ENCODE peak calls at places on chromosomes 4 and X, in five cellular contexts. One of them, this sample, is unnamed.

GRCh38 chr4:71752383-71753042 is 31.4 kb downstream of the GC start:
- DNase-seq in IMR-90: no peak
- DNase-seq in spleen: no peak
- DNase-seq in ovary: no peak
- DNase-seq in tibial nerve: no peak
- DNase-seq in this sample: no peak

GRCh38 chrX:94612140-94612539 is 938.1 kb downstream of the FAM133A start:
- DNase-seq in IMR-90: no peak
- DNase-seq in spleen: no peak
- DNase-seq in ovary: no peak
- DNase-seq in tibial nerve: no peak
- DNase-seq in this sample: no peak

GRCh38 chrX:130419263-130419662 is 17.5 kb downstream of the RBMX2 start:
- DNase-seq in IMR-90: no peak
- DNase-seq in spleen: no peak
- DNase-seq in ovary: no peak
- DNase-seq in tibial nerve: no peak
- DNase-seq in this sample: no peak

GRCh38 chr4:56261027-56261426 is 126.3 kb downstream of the AASDH start:
- DNase-seq in IMR-90: no peak
- DNase-seq in spleen: no peak
- DNase-seq in ovary: no peak
- DNase-seq in tibial nerve: no peak
- DNase-seq in this sample: no peak

GRCh38 chrX:128623361-128623760 is 571.2 kb upstream of the ACTRT1 start:
- DNase-seq in IMR-90: no peak
- DNase-seq in spleen: peak
- DNase-seq in ovary: no peak
- DNase-seq in tibial nerve: no peak
- DNase-seq in this sample: no peak

GRCh38 chrX:47796433-47796906 is 40.2 kb upstream of the ZNF81 start:
- DNase-seq in IMR-90: peak
- DNase-seq in spleen: no peak
- DNase-seq in ovary: no peak
- DNase-seq in tibial nerve: no peak
- DNase-seq in this sample: no peak

GRCh38 chrX:73215263-73215662 is 612 bp upstream of the NAP1L2 start:
- DNase-seq in IMR-90: no peak
- DNase-seq in spleen: no peak
- DNase-seq in ovary: no peak
- DNase-seq in tibial nerve: no peak
- DNase-seq in this sample: no peak

GRCh38 chr4:90317785-90318184 is 190.6 kb downstream of the CCSER1 start:
- DNase-seq in IMR-90: peak
- DNase-seq in spleen: no peak
- DNase-seq in ovary: no peak
- DNase-seq in tibial nerve: no peak
- DNase-seq in this sample: no peak

GRCh38 chr4:187603093-187603395 is 392.5 kb upstream of the ZFP42 start:
- DNase-seq in IMR-90: peak
- DNase-seq in spleen: no peak
- DNase-seq in ovary: no peak
- DNase-seq in tibial nerve: no peak
- DNase-seq in this sample: no peak

GRCh38 chr4:27316176-27316575 is 455.5 kb downstream of the STIM2 start:
- DNase-seq in IMR-90: no peak
- DNase-seq in spleen: no peak
- DNase-seq in ovary: no peak
- DNase-seq in tibial nerve: no peak
- DNase-seq in this sample: no peak

GRCh38 chr4:13653356-13653755 is 25.8 kb upstream of the BOD1L1 start:
- DNase-seq in IMR-90: no peak
- DNase-seq in spleen: no peak
- DNase-seq in ovary: no peak
- DNase-seq in tibial nerve: no peak
- DNase-seq in this sample: no peak

GRCh38 chr4:131509521-131509920 is 1639.6 kb upstream of the PCDH10 start:
- DNase-seq in IMR-90: peak
- DNase-seq in spleen: no peak
- DNase-seq in ovary: no peak
- DNase-seq in tibial nerve: no peak
- DNase-seq in this sample: no peak

GRCh38 chrX:97547873-97548578 is 664.3 kb downstream of the RPA4 start:
- DNase-seq in IMR-90: peak
- DNase-seq in spleen: no peak
- DNase-seq in ovary: no peak
- DNase-seq in tibial nerve: no peak
- DNase-seq in this sample: no peak

GRCh38 chr4:81743731-81744465 is 272.2 kb upstream of the RASGEF1B start:
- DNase-seq in IMR-90: no peak
- DNase-seq in spleen: no peak
- DNase-seq in ovary: no peak
- DNase-seq in tibial nerve: no peak
- DNase-seq in this sample: no peak

GRCh38 chrX:111168314-111168713 is 72.3 kb downstream of the PAK3 start:
- DNase-seq in IMR-90: peak
- DNase-seq in spleen: no peak
- DNase-seq in ovary: no peak
- DNase-seq in tibial nerve: no peak
- DNase-seq in this sample: no peak

GRCh38 chrX:101685923-101686322 is 26.3 kb upstream of the ARMCX2 start:
- DNase-seq in IMR-90: no peak
- DNase-seq in spleen: no peak
- DNase-seq in ovary: no peak
- DNase-seq in tibial nerve: no peak
- DNase-seq in this sample: no peak

GRCh38 chrX:13827693-13828092 is 10.8 kb upstream of the GPM6B start:
- DNase-seq in IMR-90: no peak
- DNase-seq in spleen: no peak
- DNase-seq in ovary: no peak
- DNase-seq in tibial nerve: no peak
- DNase-seq in this sample: no peak

GRCh38 chrX:7330971-7331746 is 183.2 kb upstream of the PUDP start:
- DNase-seq in IMR-90: peak
- DNase-seq in spleen: no peak
- DNase-seq in ovary: peak
- DNase-seq in tibial nerve: peak
- DNase-seq in this sample: no peak

GRCh38 chrX:110966839-110967238 is 129.2 kb upstream of the PAK3 start:
- DNase-seq in IMR-90: no peak
- DNase-seq in spleen: no peak
- DNase-seq in ovary: no peak
- DNase-seq in tibial nerve: no peak
- DNase-seq in this sample: no peak

GRCh38 chrX:30615229-30615628 is 37.7 kb upstream of the TASL start:
- DNase-seq in IMR-90: peak
- DNase-seq in spleen: no peak
- DNase-seq in ovary: no peak
- DNase-seq in tibial nerve: no peak
- DNase-seq in this sample: no peak

GRCh38 chrX:110216027-110216426 is 101.9 kb downstream of the AMMECR1 start:
- DNase-seq in IMR-90: no peak
- DNase-seq in spleen: no peak
- DNase-seq in ovary: no peak
- DNase-seq in tibial nerve: no peak
- DNase-seq in this sample: no peak

GRCh38 chr4:138981930-138982390 is 33.6 kb upstream of the NOCT start:
- DNase-seq in IMR-90: peak
- DNase-seq in spleen: no peak
- DNase-seq in ovary: no peak
- DNase-seq in tibial nerve: peak
- DNase-seq in this sample: peak

GRCh38 chrX:68672581-68673318 is 25.3 kb downstream of the STARD8 start:
- DNase-seq in IMR-90: no peak
- DNase-seq in spleen: no peak
- DNase-seq in ovary: peak
- DNase-seq in tibial nerve: peak
- DNase-seq in this sample: no peak

GRCh38 chr4:77433102-77433733 is 172.4 kb upstream of the CXCL13 start:
- DNase-seq in IMR-90: peak
- DNase-seq in spleen: no peak
- DNase-seq in ovary: no peak
- DNase-seq in tibial nerve: peak
- DNase-seq in this sample: no peak

GRCh38 chr4:71211748-71212147 is 127.1 kb upstream of the SLC4A4 start:
- DNase-seq in IMR-90: no peak
- DNase-seq in spleen: no peak
- DNase-seq in ovary: no peak
- DNase-seq in tibial nerve: no peak
- DNase-seq in this sample: no peak

GRCh38 chr4:163556169-163556568 is 61.7 kb downstream of the TMA16 start:
- DNase-seq in IMR-90: peak
- DNase-seq in spleen: no peak
- DNase-seq in ovary: no peak
- DNase-seq in tibial nerve: no peak
- DNase-seq in this sample: no peak

GRCh38 chrX:153981771-153982533 is 9.4 kb downstream of the TMEM187 start:
- DNase-seq in IMR-90: no peak
- DNase-seq in spleen: peak
- DNase-seq in ovary: peak
- DNase-seq in tibial nerve: peak
- DNase-seq in this sample: no peak

GRCh38 chr4:56112377-56112776 is 163.6 kb downstream of the CEP135 start:
- DNase-seq in IMR-90: no peak
- DNase-seq in spleen: no peak
- DNase-seq in ovary: no peak
- DNase-seq in tibial nerve: no peak
- DNase-seq in this sample: no peak

GRCh38 chr4:144451771-144452170 is 194.2 kb upstream of the HHIP start:
- DNase-seq in IMR-90: peak
- DNase-seq in spleen: no peak
- DNase-seq in ovary: no peak
- DNase-seq in tibial nerve: no peak
- DNase-seq in this sample: no peak

GRCh38 chr4:144450526-144450925 is 195.4 kb upstream of the HHIP start:
- DNase-seq in IMR-90: no peak
- DNase-seq in spleen: no peak
- DNase-seq in ovary: no peak
- DNase-seq in tibial nerve: no peak
- DNase-seq in this sample: no peak

GRCh38 chr4:144449623-144450022 is 196.3 kb upstream of the HHIP start:
- DNase-seq in IMR-90: no peak
- DNase-seq in spleen: peak
- DNase-seq in ovary: no peak
- DNase-seq in tibial nerve: peak
- DNase-seq in this sample: no peak
- TF ChIP-seq POLR2A in IMR-90: no peak
- TF ChIP-seq POLR2A in spleen: no peak
- TF ChIP-seq POLR2A in ovary: no peak
- TF ChIP-seq POLR2A in tibial nerve: no peak
- TF ChIP-seq POLR2A in this sample: no peak

DNA sequence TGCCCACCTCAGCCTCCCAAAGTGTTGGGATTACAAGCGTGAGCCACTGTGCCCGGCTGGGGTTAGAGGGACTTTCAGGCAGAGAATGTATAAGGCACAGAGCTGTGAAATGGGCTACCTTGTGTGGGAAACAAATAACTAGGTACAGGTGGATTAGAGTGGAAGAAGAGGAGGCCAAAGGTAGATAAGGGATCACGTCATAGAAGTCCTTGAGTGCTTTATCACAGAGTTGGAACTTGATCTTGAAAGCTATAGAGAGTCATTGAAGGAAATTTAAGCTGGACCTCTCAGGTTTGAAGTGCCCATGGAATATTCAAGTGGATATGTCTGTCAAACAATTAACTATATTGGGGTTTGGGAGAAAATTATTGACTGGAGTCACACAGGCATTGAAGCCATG is 8.4 kb downstream of the N4BP2 start:
- DNase-seq in IMR-90: no peak
- DNase-seq in spleen: no peak
- DNase-seq in ovary: no peak
- DNase-seq in tibial nerve: no peak
- DNase-seq in this sample: no peak
- TF ChIP-seq POLR2A in IMR-90: no peak
- TF ChIP-seq POLR2A in spleen: no peak
- TF ChIP-seq POLR2A in ovary: no peak
- TF ChIP-seq POLR2A in tibial nerve: no peak
- TF ChIP-seq POLR2A in this sample: no peak

GRCh38 chr4:1721003-1721665 is at the start of the genes TACC3 and TMEM129:
- DNase-seq in IMR-90: peak
- DNase-seq in spleen: peak
- DNase-seq in ovary: peak
- DNase-seq in tibial nerve: peak
- DNase-seq in this sample: peak
- TF ChIP-seq POLR2A in IMR-90: peak
- TF ChIP-seq POLR2A in spleen: peak
- TF ChIP-seq POLR2A in ovary: peak
- TF ChIP-seq POLR2A in tibial nerve: no peak
- TF ChIP-seq POLR2A in this sample: no peak

GRCh38 chrX:33211356-33212254 is at the start of gene DMD:
- DNase-seq in IMR-90: peak
- DNase-seq in spleen: no peak
- DNase-seq in ovary: peak
- DNase-seq in tibial nerve: peak
- DNase-seq in this sample: no peak
- TF ChIP-seq POLR2A in IMR-90: no peak
- TF ChIP-seq POLR2A in spleen: no peak
- TF ChIP-seq POLR2A in ovary: no peak
- TF ChIP-seq POLR2A in tibial nerve: peak
- TF ChIP-seq POLR2A in this sample: no peak

DNA sequence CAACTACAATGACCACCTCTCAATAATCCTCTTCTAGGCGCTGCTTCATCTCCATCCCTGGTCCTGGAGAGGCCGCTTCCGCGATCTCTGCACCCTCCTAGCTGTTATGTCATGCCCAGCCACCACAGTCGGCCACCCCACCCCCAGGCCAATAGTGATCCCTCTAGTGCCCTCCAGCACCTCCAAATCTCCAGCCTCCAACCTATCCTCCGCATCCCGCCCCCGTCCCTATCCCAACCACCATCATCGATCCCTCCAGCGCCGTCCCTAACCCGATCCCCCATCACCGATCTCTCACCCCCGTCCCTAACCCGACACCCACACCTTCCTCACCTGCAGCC is 856 bp downstream of the NKRF start:
- DNase-seq in IMR-90: no peak
- DNase-seq in spleen: peak
- DNase-seq in ovary: peak
- DNase-seq in tibial nerve: peak
- DNase-seq in this sample: no peak
- TF ChIP-seq POLR2A in IMR-90: no peak
- TF ChIP-seq POLR2A in spleen: no peak
- TF ChIP-seq POLR2A in ovary: no peak
- TF ChIP-seq POLR2A in tibial nerve: no peak
- TF ChIP-seq POLR2A in this sample: no peak

GRCh38 chr4:183098080-183098722 is 856 bp upstream of the WWC2 start:
- DNase-seq in IMR-90: peak
- DNase-seq in spleen: peak
- DNase-seq in ovary: peak
- DNase-seq in tibial nerve: peak
- DNase-seq in this sample: no peak
- TF ChIP-seq POLR2A in IMR-90: peak
- TF ChIP-seq POLR2A in spleen: no peak
- TF ChIP-seq POLR2A in ovary: no peak
- TF ChIP-seq POLR2A in tibial nerve: no peak
- TF ChIP-seq POLR2A in this sample: no peak